ENCODE peak calls at places on chromosomes 3 and 15, in five cellular contexts. W is RPMI8226; M is stimulated activated naive B cell treated with anti-CD40 and anti-IgM and Interleukin-4, amounts not matched to agents 10 μg/mL and 1 μg/mL and 100 μg/mL, for 72 hours; J is choroid plexus epithelial cell; A is NCI-H1092. P is an unnamed sample.
A peak's percentile ranks its signal among the peaks of the same experiment; 100 is the strongest.

GRCh38 chr3:174945951-174946350 is 86.8 kb downstream of the NAALADL2 start:
- DNase-seq in A (no peak), J (peak; percentile 56), W (no peak), M (no peak), P (no peak)

GRCh38 chr3:125120370-125121122 is 64.7 kb upstream of the HEG1 start:
- DNase-seq in J (peak; percentile 48), M (peak; percentile 45), W (no peak), A (no peak), P (no peak)

GRCh38 chr15:90205886-90206285 is 4.8 kb downstream of the SEMA4B start:
- DNase-seq in M (no peak), J (no peak), W (no peak), A (no peak), P (no peak)

GRCh38 chr15:66294157-66294931 is 976 bp downstream of the DIS3L start:
- DNase-seq in A (peak; percentile 29), J (peak; percentile 81), M (no peak), W (peak; percentile 87), P (no peak)

GRCh38 chr3:15557511-15557946 is 36.0 kb upstream of the COLQ start:
- DNase-seq in M (peak; percentile 56), A (peak; percentile 22), W (peak; percentile 77), J (peak; percentile 86), P (no peak)

GRCh38 chr15:78991476-78991875 is 46.6 kb upstream of the CTSH start:
- DNase-seq in J (peak; percentile 69), M (no peak), A (no peak), W (no peak), P (no peak)

GRCh38 chr3:129399895-129400357 is 28.5 kb downstream of the EFCAB12 start:
- DNase-seq in J (no peak), M (peak; percentile 63), A (no peak), W (no peak), P (no peak)

GRCh38 chr3:122890077-122890484 is 95.2 kb downstream of the SLC49A4 start:
- DNase-seq in A (no peak), J (peak; percentile 87), W (peak; percentile 20), M (peak; percentile 26), P (no peak)

GRCh38 chr3:42495393-42495792 is 7.0 kb upstream of the VIPR1 start:
- DNase-seq in J (no peak), A (no peak), W (no peak), M (no peak), P (no peak)

GRCh38 chr15:64568765-64569164 is 108.4 kb downstream of the ZNF609 start:
- DNase-seq in J (no peak), M (no peak), A (no peak), W (no peak), P (no peak)

GRCh38 chr3:24495334-24495994 is 814 bp upstream of the THRB start:
- DNase-seq in W (peak; percentile 7), J (no peak), A (no peak), M (no peak), P (no peak)

GRCh38 chr3:14473411-14473891 is 66.7 kb downstream of the GRIP2 start:
- DNase-seq in A (no peak), M (no peak), J (no peak), W (no peak), P (no peak)

GRCh38 chr3:14837864-14838263 is 19.1 kb downstream of the FGD5 start:
- DNase-seq in A (no peak), M (no peak), J (no peak), W (peak; percentile 53), P (no peak)

GRCh38 chr15:68424754-68425390 is 7.1 kb downstream of the ITGA11 start:
- DNase-seq in W (no peak), A (no peak), M (no peak), J (peak; percentile 22), P (no peak)

GRCh38 chr3:124209426-124209825 is 217.5 kb upstream of the ROPN1 start:
- DNase-seq in J (peak; percentile 8), W (no peak), M (no peak), A (no peak), P (no peak)

GRCh38 chr15:34583399-34584320 is at the start of gene GOLGA8B:
- DNase-seq in J (peak; percentile 60), A (no peak), W (peak; percentile 79), M (peak; percentile 66), P (no peak)

GRCh38 chr15:74525328-74525727 is 15.7 kb upstream of the ARID3B start:
- DNase-seq in J (no peak), W (no peak), M (no peak), A (no peak), P (no peak)

GRCh38 chr15:63909819-63910437 is 76.2 kb upstream of the HERC1 start:
- DNase-seq in W (no peak), J (peak; percentile 76), A (no peak), M (no peak), P (no peak)

GRCh38 chr3:129211772-129212171 is 28.1 kb upstream of the CNBP start:
- DNase-seq in W (peak; percentile 90), M (no peak), A (peak; percentile 49), J (peak; percentile 73), P (no peak)

GRCh38 chr15:79826800-79827199 is 70.0 kb downstream of the MTHFS start:
- DNase-seq in J (no peak), A (no peak), M (no peak), W (no peak), P (no peak)

P was measured in NCI-H1436 treated with DMSO at 0.1 percent for 48 hours.